ENCODE peak calls at places on chromosomes 11 and 22, in eight cellular contexts. C, V, P, J, E, K, I and Q are unnamed samples.

GRCh38 chr11:77071671-77072605 is 5.2 kb downstream of the CAPN5 start:
- DNase-seq in C (no peak), V (no peak), P (peak; percentile 9), J (no peak), E (peak; percentile 65), K (no peak), I (no peak), Q (no peak)

GRCh38 chr22:38452373-38453064 is 2.5 kb downstream of the KCNJ4 start:
- DNase-seq in C (no peak), V (no peak), P (no peak), J (no peak), E (no peak), K (peak; percentile 56), I (no peak), Q (peak; percentile 73)

GRCh38 chr11:69971741-69972140 is 106.4 kb upstream of the ANO1 start:
- DNase-seq in C (no peak), V (no peak), P (no peak), J (no peak), E (no peak), K (no peak), I (no peak), Q (no peak)

GRCh38 chr11:102005306-102005705 is 41.9 kb upstream of the CFAP300 start:
- DNase-seq in C (no peak), V (no peak), P (no peak), J (no peak), E (no peak), K (no peak), I (no peak), Q (no peak)

GRCh38 chr11:71554996-71555395 is 6.8 kb downstream of the KRTAP5-9 start:
- DNase-seq in C (no peak), V (no peak), P (no peak), J (no peak), E (no peak), K (no peak), I (no peak), Q (no peak)

GRCh38 chr11:16981651-16982194 is 32.5 kb downstream of the PLEKHA7 start:
- DNase-seq in C (no peak), V (peak; percentile 87), P (no peak), J (no peak), E (no peak), K (peak; percentile 91), I (peak; percentile 93), Q (no peak)

GRCh38 chr11:105432241-105432995 is 177.5 kb upstream of the GRIA4 start:
- DNase-seq in C (no peak), V (no peak), P (no peak), J (no peak), E (no peak), K (no peak), I (no peak), Q (no peak)

GRCh38 chr11:33942954-33943353 is 51.1 kb upstream of the LMO2 start:
- DNase-seq in C (no peak), V (no peak), P (no peak), J (no peak), E (peak; percentile 23), K (peak; percentile 80), I (peak; percentile 77), Q (peak; percentile 83)

GRCh38 chr11:2868604-2869526 is 16.7 kb downstream of the CDKN1C start:
- DNase-seq in C (no peak), V (peak; percentile 81), P (no peak), J (no peak), E (no peak), K (no peak), I (no peak), Q (no peak)

GRCh38 chr11:134252539-134253188 is 488 bp downstream of the THYN1 start:
- DNase-seq in C (peak; percentile 15), V (no peak), P (peak; percentile 43), J (no peak), E (no peak), K (no peak), I (no peak), Q (no peak)

GRCh38 chr11:124670732-124671131 is 2.8 kb downstream of the SIAE start:
- DNase-seq in C (no peak), V (no peak), P (peak; percentile 46), J (no peak), E (peak; percentile 89), K (no peak), I (no peak), Q (no peak)

GRCh38 chr22:23294221-23294620 is 113.9 kb downstream of the BCR start:
- DNase-seq in C (no peak), V (no peak), P (no peak), J (no peak), E (no peak), K (no peak), I (no peak), Q (no peak)

GRCh38 chr11:103807806-103808205 is 228.6 kb upstream of the DDI1 start:
- DNase-seq in C (no peak), V (no peak), P (no peak), J (no peak), E (no peak), K (no peak), I (peak; percentile 54), Q (no peak)

GRCh38 chr22:37709445-37709765 is 12.6 kb downstream of the TRIOBP start:
- DNase-seq in C (no peak), V (no peak), P (no peak), J (no peak), E (no peak), K (no peak), I (no peak), Q (no peak)

GRCh38 chr11:313787-314547 is at the start of gene IFITM1:
- DNase-seq in C (no peak), V (no peak), P (peak; percentile 74), J (peak; percentile 55), E (peak; percentile 87), K (peak; percentile 72), I (peak; percentile 81), Q (no peak)

GRCh38 chr11:128415539-128415938 is 171.8 kb downstream of the ETS1 start:
- DNase-seq in C (no peak), V (no peak), P (no peak), J (no peak), E (no peak), K (no peak), I (peak; percentile 45), Q (no peak)

GRCh38 chr11:68090706-68091105 is 30.5 kb downstream of the CHKA start:
- DNase-seq in C (no peak), V (peak; percentile 83), P (no peak), J (no peak), E (peak; percentile 42), K (no peak), I (no peak), Q (no peak)

GRCh38 chr11:118186346-118187107 is 10.1 kb upstream of the SCN2B start:
- DNase-seq in C (no peak), V (no peak), P (no peak), J (no peak), E (peak; percentile 60), K (no peak), I (no peak), Q (no peak)

GRCh38 chr11:74018331-74019005 is 9.6 kb upstream of the UCP3 start:
- DNase-seq in C (no peak), V (peak; percentile 43), P (no peak), J (no peak), E (peak; percentile 41), K (peak; percentile 94), I (peak; percentile 71), Q (peak; percentile 98)

GRCh38 chr22:33095661-33096060 is 37.5 kb upstream of the SYN3 start:
- DNase-seq in C (no peak), V (no peak), P (no peak), J (no peak), E (no peak), K (no peak), I (no peak), Q (no peak)

GRCh38 chr11:109166441-109166840 is 255.5 kb upstream of the C11orf87 start:
- DNase-seq in C (no peak), V (no peak), P (no peak), J (no peak), E (no peak), K (no peak), I (no peak), Q (no peak)

GRCh38 chr22:31296258-31296657 is 4.0 kb upstream of the PIK3IP1 start:
- DNase-seq in C (no peak), V (peak; percentile 15), P (no peak), J (no peak), E (no peak), K (no peak), I (no peak), Q (no peak)

GRCh38 chr11:33735426-33736147 is 636 bp downstream of the CD59 start:
- DNase-seq in C (no peak), V (peak; percentile 62), P (peak; percentile 49), J (peak; percentile 3), E (peak; percentile 83), K (peak; percentile 84), I (peak; percentile 33), Q (no peak)

GRCh38 chr11:83159901-83160865 is 3.3 kb downstream of the PCF11 start:
- DNase-seq in C (no peak), V (no peak), P (no peak), J (no peak), E (peak; percentile 47), K (no peak), I (peak; percentile 27), Q (no peak)

GRCh38 chr11:63680842-63681207 is 475 bp upstream of the RTN3 start:
- DNase-seq in C (no peak), V (peak; percentile 81), P (no peak), J (no peak), E (peak; percentile 58), K (no peak), I (no peak), Q (peak; percentile 57)

GRCh38 chr11:8013833-8014232 is 26.7 kb downstream of the EIF3F start:
- DNase-seq in C (no peak), V (no peak), P (no peak), J (no peak), E (no peak), K (no peak), I (no peak), Q (no peak)

GRCh38 chr11:64862914-64863313 is 15.5 kb downstream of the EHD1 start:
- DNase-seq in C (no peak), V (no peak), P (no peak), J (no peak), E (no peak), K (no peak), I (no peak), Q (no peak)

GRCh38 chr11:22666700-22667439 is 459 bp downstream of the GAS2 start:
- DNase-seq in C (peak; percentile 55), V (peak; percentile 40), P (peak; percentile 31), J (no peak), E (no peak), K (peak; percentile 77), I (peak; percentile 27), Q (no peak)

GRCh38 chr11:91761406-91762027 is 463.1 kb upstream of the FAT3 start:
- DNase-seq in C (no peak), V (no peak), P (no peak), J (no peak), E (no peak), K (no peak), I (no peak), Q (no peak)